ENCODE peak calls at places on chromosomes 11 and 22, in five cellular contexts. A, L, Y, R and N are unnamed samples. For H3K4me1, the result is how much of the 10 kb centered on the place peaks cover.

GRCh38 chr22:40484906-40485660 is 114.7 kb downstream of the SGSM3 start:
- DNase-seq in A (no peak), L (peak), Y (no peak), R (no peak), N (no peak)

GRCh38 chr11:12813371-12814225 is 139.4 kb downstream of the TEAD1 start:
- DNase-seq in A (no peak), L (peak), Y (no peak), R (no peak), N (no peak)

GRCh38 chr22:49979587-49980264 is 19.2 kb downstream of the PIM3 start:
- DNase-seq in A (peak), L (no peak), Y (peak), R (no peak), N (no peak)

GRCh38 chr11:27317751-27318150 is 45.3 kb downstream of the CCDC34 start:
- DNase-seq in A (peak), L (peak), Y (no peak), R (no peak), N (no peak)

GRCh38 chr11:73393011-73393380 is 16.8 kb downstream of the RELT start:
- DNase-seq in A (no peak), L (no peak), Y (no peak), R (no peak), N (no peak)

GRCh38 chr11:13015753-13016152 is 6.6 kb downstream of the RASSF10 start:
- DNase-seq in A (no peak), L (no peak), Y (no peak), R (no peak), N (no peak)

GRCh38 chr11:416757-417621 is 2.2 kb upstream of the SIGIRR start:
- DNase-seq in A (peak), L (no peak), Y (peak), R (peak), N (no peak)

GRCh38 chr11:61700221-61700620 is 20.0 kb downstream of the DAGLA start:
- DNase-seq in A (peak), L (peak), Y (peak), R (no peak), N (no peak)

GRCh38 chr11:57073121-57073520 is 84.4 kb downstream of the OR5AK2 start:
- DNase-seq in A (no peak), L (peak), Y (no peak), R (no peak), N (no peak)

GRCh38 chr11:84289381-84289906 is 1003.3 kb upstream of the CCDC90B start:
- DNase-seq in A (peak), L (peak), Y (no peak), R (no peak), N (no peak)

GRCh38 chr11:96508861-96509260 is 119.0 kb downstream of the JRKL start:
- DNase-seq in A (no peak), L (no peak), Y (no peak), R (no peak), N (no peak)

GRCh38 chr11:945986-946385 is 20.3 kb downstream of the AP2A2 start:
- DNase-seq in A (peak), L (no peak), Y (peak), R (no peak), N (peak)

GRCh38 chr22:35601743-35602633 is 15.1 kb downstream of the MB start:
- DNase-seq in A (no peak), L (peak), Y (no peak), R (no peak), N (no peak)

GRCh38 chr11:82980292-82980691 is 78.8 kb downstream of the DDIAS start:
- DNase-seq in A (peak), L (peak), Y (no peak), R (no peak), N (no peak)

GRCh38 chr11:47923667-47924066 is 56.7 kb upstream of the PTPRJ start:
- DNase-seq in A (no peak), L (peak), Y (no peak), R (no peak), N (no peak)

GRCh38 chr22:35337932-35338331 is 38.2 kb downstream of the TOM1 start:
- DNase-seq in A (peak), L (no peak), Y (peak), R (no peak), N (no peak)

GRCh38 chr11:89355649-89356048 is 135.5 kb downstream of the NOX4 start:
- DNase-seq in A (no peak), L (no peak), Y (no peak), R (no peak), N (no peak)

GRCh38 chr22:22614065-22614464 is 30.3 kb upstream of the GGTLC2 start:
- DNase-seq in A (no peak), L (no peak), Y (no peak), R (no peak), N (no peak)

GRCh38 chr11:63802637-63803414 is 10.4 kb upstream of the SPINDOC start:
- DNase-seq in A (peak), L (peak), Y (no peak), R (no peak), N (peak)

GRCh38 chr11:71481101-71481960 is 28.3 kb downstream of the NADSYN1 start:
- DNase-seq in A (no peak), L (no peak), Y (no peak), R (no peak), N (no peak)

GRCh38 chr11:96242191-96242845 is 100.7 kb downstream of the MAML2 start:
- DNase-seq in A (no peak), L (no peak), Y (no peak), R (no peak), N (no peak)

GRCh38 chr11:107076832-107077231 is 58.6 kb upstream of the GUCY1A2 start:
- DNase-seq in A (no peak), L (no peak), Y (no peak), R (no peak), N (no peak)

GRCh38 chr11:10669258-10670033 is 24.1 kb downstream of the IRAG1 start:
- DNase-seq in A (no peak), L (peak), Y (no peak), R (no peak), N (no peak)

GRCh38 chr11:5138256-5138655 is at the start of gene OR52A5:
- DNase-seq in A (no peak), L (no peak), Y (no peak), R (no peak), N (no peak)

GRCh38 chr11:134478176-134478575 is 66.1 kb upstream of the B3GAT1 start:
- DNase-seq in A (no peak), L (no peak), Y (peak), R (no peak), N (no peak)

GRCh38 chr11:101453682-101454081 is 130.1 kb downstream of the TRPC6 start:
- DNase-seq in A (no peak), L (peak), Y (no peak), R (no peak), N (no peak)

GRCh38 chr22:40422558-40423245 is 52.3 kb downstream of the SGSM3 start:
- DNase-seq in A (no peak), L (no peak), Y (no peak), R (no peak), N (no peak)

GRCh38 chr11:66728760-66729385 is at the start of gene SPTBN2:
- DNase-seq in A (peak), L (no peak), Y (peak), R (no peak), N (no peak)

GRCh38 chr11:74004694-74005615 is 3.9 kb downstream of the UCP3 start:
- DNase-seq in A (no peak), L (no peak), Y (no peak), R (no peak), N (no peak)

GRCh38 chr11:112127056-112127455 is 36.8 kb downstream of the IL18 start:
- DNase-seq in A (no peak), L (no peak), Y (no peak), R (no peak), N (no peak)
- H4K8ac ChIP-seq in A (no peak), L (no peak), Y (no peak), R (no peak), N (no peak)

DNA sequence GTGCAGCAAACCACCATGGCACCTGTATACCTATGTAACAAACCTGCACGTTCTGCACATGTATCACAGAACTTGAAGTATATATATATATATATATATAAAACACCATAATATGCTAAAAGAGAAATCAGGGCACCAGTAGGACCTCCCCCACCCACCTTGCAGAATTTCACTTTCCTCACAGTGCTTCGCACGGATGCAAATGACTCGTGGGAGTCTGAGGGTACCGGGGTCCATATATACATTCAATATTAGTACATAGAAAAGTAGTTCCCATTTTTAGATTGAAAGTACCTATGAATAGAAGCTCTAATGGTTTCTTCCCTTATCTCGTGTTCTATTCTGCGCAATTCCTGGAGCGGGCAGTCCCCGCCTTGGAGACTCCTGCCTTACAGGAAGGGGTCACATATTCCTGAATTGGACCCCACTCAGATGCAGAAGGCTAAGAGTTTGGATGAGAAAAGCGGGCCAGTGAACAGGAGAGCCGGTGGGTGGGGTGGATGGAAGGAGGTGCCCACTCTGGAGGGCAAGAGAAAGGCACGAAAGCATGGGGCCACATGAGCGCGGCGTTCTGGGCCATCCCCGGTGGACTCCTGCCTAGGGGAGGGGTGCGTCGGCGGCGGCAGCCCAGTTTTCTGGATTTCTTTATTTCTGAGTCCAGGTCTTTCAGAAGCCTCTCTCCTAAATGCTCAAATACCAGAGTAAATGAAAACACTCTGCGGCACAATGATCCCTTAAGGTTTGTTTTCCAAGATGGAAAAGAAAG is 136.3 kb downstream of the ETS1 start:
- DNase-seq in A (no peak), L (no peak), Y (no peak), R (no peak), N (no peak)
- H3K4me1 ChIP-seq in A (under half), L (under half), Y (under half), R (under half), N (under half)

GRCh38 chr22:46068176-46068907 is 82.0 kb upstream of the PPARA start:
- DNase-seq in A (no peak), L (no peak), Y (no peak), R (no peak), N (no peak)

GRCh38 chr22:46070215-46070721 is 80.1 kb upstream of the PPARA start:
- DNase-seq in A (peak), L (peak), Y (peak), R (no peak), N (no peak)

GRCh38 chr22:46070722-46071450 is 79.4 kb upstream of the PPARA start:
- DNase-seq in A (peak), L (peak), Y (peak), R (no peak), N (no peak)

GRCh38 chr22:46068908-46069481 is 81.3 kb upstream of the PPARA start:
- DNase-seq in A (no peak), L (peak), Y (no peak), R (no peak), N (no peak)

DNA sequence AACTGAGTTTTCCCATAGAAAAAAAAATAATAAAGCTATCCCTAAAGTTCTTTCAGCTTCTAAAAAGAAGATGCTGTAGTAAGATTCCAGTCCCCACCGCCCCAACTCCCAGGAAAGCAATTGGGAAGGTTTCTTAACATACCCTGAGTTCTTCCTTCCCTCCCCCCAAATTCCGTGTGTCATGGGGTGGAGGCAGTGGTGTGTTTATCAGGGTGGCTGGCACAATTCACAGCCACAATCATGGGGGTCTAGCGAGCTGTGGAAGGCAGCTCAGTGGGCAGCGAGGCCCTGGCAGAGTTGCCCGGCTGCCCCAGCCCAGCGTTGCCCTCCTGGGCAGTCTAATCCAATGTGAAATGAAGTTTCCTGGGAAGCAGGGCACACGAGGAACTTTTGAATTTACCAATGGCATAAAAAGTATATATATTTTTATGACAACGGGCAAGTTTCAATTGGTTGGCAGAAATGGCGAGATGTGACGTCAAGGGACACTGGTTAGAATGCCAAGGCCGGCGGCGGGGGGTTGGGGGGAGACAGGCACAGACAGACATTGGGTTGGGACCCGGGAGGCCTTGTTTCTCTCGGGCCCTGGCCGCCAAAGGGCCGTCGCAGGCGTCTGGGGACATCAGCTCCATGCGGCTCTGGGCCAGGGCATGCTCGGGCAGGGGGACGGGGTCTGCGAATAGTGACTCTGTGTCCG is 80.7 kb upstream of the PPARA start:
- DNase-seq in A (no peak), L (peak), Y (peak), R (no peak), N (no peak)
- H4K8ac ChIP-seq in A (no peak), L (peak), Y (no peak), R (peak), N (no peak)

GRCh38 chr11:119472856-119473222 is 49.9 kb upstream of the THY1 start:
- DNase-seq in A (no peak), L (no peak), Y (no peak), R (no peak), N (no peak)

GRCh38 chr11:119471329-119471728 is 48.4 kb upstream of the THY1 start:
- DNase-seq in A (peak), L (no peak), Y (peak), R (no peak), N (no peak)

GRCh38 chr11:119468511-119468910 is 45.5 kb upstream of the THY1 start:
- DNase-seq in A (no peak), L (no peak), Y (no peak), R (no peak), N (no peak)

GRCh38 chr11:119472186-119472855 is 49.3 kb upstream of the THY1 start:
- DNase-seq in A (no peak), L (peak), Y (peak), R (no peak), N (no peak)

GRCh38 chr11:119470316-119471266 is 47.6 kb upstream of the THY1 start:
- DNase-seq in A (no peak), L (peak), Y (peak), R (no peak), N (no peak)
- H3K4me1 ChIP-seq in A (under half), L (under half), Y (under half), R (under half), N (under half)

DNA sequence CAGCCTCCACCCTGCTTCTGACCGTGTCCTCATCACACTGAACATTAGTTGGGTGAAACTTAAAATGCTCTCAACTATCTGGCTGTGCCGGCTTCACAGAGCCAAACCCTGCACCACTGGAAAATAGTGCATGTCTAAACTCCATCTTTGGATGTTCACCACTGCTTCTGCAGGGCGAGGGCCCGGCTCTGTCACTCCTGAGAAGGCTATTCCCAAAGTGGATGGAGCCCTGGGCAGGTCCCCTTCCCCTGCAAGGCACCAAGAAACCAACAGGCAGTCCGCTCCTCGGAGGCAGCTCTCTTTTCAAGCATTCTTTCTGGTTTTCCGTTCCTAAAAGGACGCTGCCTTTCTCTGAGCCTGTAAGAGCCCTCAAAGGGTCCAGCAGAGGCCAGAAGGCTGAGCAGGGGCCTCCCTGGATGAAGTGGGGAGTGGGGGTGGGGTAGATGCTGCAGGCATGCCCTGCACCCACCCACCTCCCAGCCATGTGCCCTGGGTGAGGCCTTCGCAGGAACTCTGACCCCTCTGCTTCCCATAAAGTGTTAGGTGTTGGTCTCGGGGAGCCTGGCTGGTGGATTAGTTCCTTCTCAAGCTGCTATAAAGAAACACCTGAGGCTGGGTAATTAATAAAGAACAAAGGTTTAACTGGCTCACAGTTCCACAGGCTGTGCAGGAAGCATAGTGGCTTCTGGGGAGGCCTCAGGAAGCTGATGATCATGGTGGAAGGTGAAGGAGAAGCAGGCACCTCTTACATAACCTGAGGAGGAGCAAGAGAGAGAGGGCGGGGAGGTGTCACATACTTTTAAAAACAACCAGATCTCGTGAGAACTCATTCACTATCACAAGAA is 23.3 kb downstream of the LINC01488 start:
- DNase-seq in A (no peak), L (no peak), Y (no peak), R (no peak), N (no peak)
- H4K8ac ChIP-seq in A (no peak), L (no peak), Y (no peak), R (no peak), N (peak)

GRCh38 chr22:37726240-37726887 is 29.5 kb downstream of the TRIOBP start:
- DNase-seq in A (no peak), L (peak), Y (no peak), R (no peak), N (no peak)
- H3K4me1 ChIP-seq in A (under half), L (under half), Y (under half), R (under half), N (under half)

GRCh38 chr22:39290724-39291161 is 28.7 kb downstream of the RPL3 start:
- DNase-seq in A (no peak), L (peak), Y (peak), R (no peak), N (no peak)
- H4K8ac ChIP-seq in A (no peak), L (peak), Y (no peak), R (no peak), N (no peak)

GRCh38 chr11:93528757-93529639 is 14.2 kb downstream of the SMCO4 start:
- DNase-seq in A (no peak), L (no peak), Y (no peak), R (no peak), N (no peak)

GRCh38 chr11:93529707-93530467 is 13.3 kb downstream of the SMCO4 start:
- DNase-seq in A (no peak), L (peak), Y (no peak), R (no peak), N (no peak)

GRCh38 chr11:93526691-93527583 is 16.3 kb downstream of the SMCO4 start:
- DNase-seq in A (no peak), L (no peak), Y (no peak), R (no peak), N (no peak)

GRCh38 chr11:93526058-93526633 is 17.0 kb downstream of the SMCO4 start:
- DNase-seq in A (no peak), L (no peak), Y (no peak), R (no peak), N (no peak)

GRCh38 chr11:93528252-93528651 is 14.9 kb downstream of the SMCO4 start:
- DNase-seq in A (no peak), L (no peak), Y (no peak), R (no peak), N (no peak)
- H3K4me1 ChIP-seq in A (under half), L (under half), Y (under half), R (under half), N (under half)

GRCh38 chr11:131999084-131999483 is 628.7 kb downstream of the NTM start:
- DNase-seq in A (no peak), L (no peak), Y (no peak), R (no peak), N (no peak)
- H4K8ac ChIP-seq in A (no peak), L (no peak), Y (no peak), R (no peak), N (no peak)